ENCODE peak calls at places on chromosome 22, in eight cellular contexts. I, G, N, K, J, T, A and M are unnamed samples. For H3K36me3, the result is how much of the 10 kb centered on the place peaks cover.

GRCh38 chr22:36052505-36052941 is 23.9 kb upstream of the RBFOX2 start:
- DNase-seq in T (no peak), N (no peak), J (no peak), K (no peak), A (no peak), I (no peak), G (no peak), M (no peak)

GRCh38 chr22:34111210-34111824 is 191.0 kb upstream of the LARGE1 start:
- DNase-seq in A (peak), G (no peak), J (no peak), I (no peak), T (peak), K (peak), N (peak), M (no peak)

GRCh38 chr22:27372969-27373670 is 428.4 kb downstream of the MN1 start:
- DNase-seq in I (no peak), A (peak), J (no peak), G (no peak), T (no peak), N (no peak), K (peak), M (no peak)

GRCh38 chr22:44622685-44623084 is 79.3 kb upstream of the PRR5 start:
- DNase-seq in T (no peak), J (no peak), I (peak), N (no peak), A (peak), G (no peak), K (no peak), M (no peak)

GRCh38 chr22:49505337-49506009 is 322.2 kb downstream of the BRD1 start:
- DNase-seq in T (no peak), A (no peak), G (no peak), K (no peak), J (no peak), N (no peak), I (no peak), M (no peak)

GRCh38 chr22:47384977-47385376 is 622.5 kb downstream of the TBC1D22A start:
- DNase-seq in N (no peak), G (no peak), J (no peak), T (no peak), A (no peak), K (no peak), I (no peak), M (no peak)

GRCh38 chr22:38872831-38873248 is 824 bp upstream of the CBX6 start:
- DNase-seq in K (peak), J (no peak), A (peak), I (peak), T (peak), N (peak), G (no peak), M (peak)

GRCh38 chr22:17339095-17339693 is 30.1 kb upstream of the CECR2 start:
- DNase-seq in T (no peak), G (no peak), K (no peak), I (peak), J (no peak), N (peak), A (no peak), M (no peak)

GRCh38 chr22:42881982-42882656 is 25.0 kb upstream of the ARFGAP3 start:
- DNase-seq in G (no peak), T (no peak), J (no peak), A (peak), K (no peak), N (no peak), I (peak), M (no peak)

GRCh38 chr22:49678137-49678841 is 149.4 kb downstream of the BRD1 start:
- DNase-seq in N (no peak), I (no peak), G (no peak), T (no peak), A (no peak), K (no peak), J (no peak), M (no peak)

GRCh38 chr22:27881404-27881803 is 37.7 kb downstream of the PITPNB start:
- DNase-seq in G (no peak), I (no peak), T (peak), K (no peak), J (no peak), A (no peak), N (no peak), M (no peak)

GRCh38 chr22:36329217-36330078 is 58.3 kb downstream of the MYH9 start:
- DNase-seq in N (peak), T (peak), K (peak), G (no peak), A (peak), J (no peak), I (no peak), M (no peak)

GRCh38 chr22:43993072-43993760 is 30.9 kb upstream of the PARVB start:
- DNase-seq in A (peak), J (peak), N (peak), K (peak), T (peak), I (peak), G (no peak), M (no peak)

GRCh38 chr22:26847046-26847445 is 189.7 kb downstream of the MIAT start:
- DNase-seq in A (no peak), I (no peak), N (no peak), G (no peak), J (no peak), T (no peak), K (no peak), M (peak)

GRCh38 chr22:24024354-24024753 is 13.2 kb downstream of the CABIN1 start:
- DNase-seq in J (no peak), A (no peak), I (no peak), N (no peak), T (no peak), K (no peak), G (no peak), M (no peak)

GRCh38 chr22:44337658-44338004 is 24.9 kb upstream of the SHISAL1 start:
- DNase-seq in A (peak), N (peak), T (no peak), K (peak), G (no peak), I (no peak), J (no peak), M (no peak)

GRCh38 chr22:48576333-48577013 is 1251.2 kb downstream of the BRD1 start:
- DNase-seq in K (peak), I (peak), N (peak), G (no peak), J (no peak), T (no peak), A (peak), M (no peak)

GRCh38 chr22:31179345-31179744 is 19.4 kb downstream of the RNF185 start:
- DNase-seq in K (no peak), I (peak), A (no peak), T (peak), G (no peak), J (no peak), N (no peak), M (peak)

GRCh38 chr22:46008836-46009596 is 32.1 kb upstream of the WNT7B start:
- DNase-seq in T (no peak), N (peak), K (no peak), A (no peak), G (no peak), I (no peak), J (no peak), M (no peak)

GRCh38 chr22:46007003-46007847 is 30.3 kb upstream of the WNT7B start:
- DNase-seq in K (no peak), G (no peak), J (no peak), A (peak), T (peak), I (peak), N (peak), M (peak)

GRCh38 chr22:46008291-46008690 is 31.3 kb upstream of the WNT7B start:
- DNase-seq in A (no peak), J (no peak), T (no peak), K (no peak), I (no peak), N (no peak), G (no peak), M (no peak)

GRCh38 chr22:46006379-46007002 is 29.5 kb upstream of the WNT7B start:
- DNase-seq in N (peak), J (no peak), G (peak), K (peak), T (peak), A (peak), I (peak), M (peak)

GRCh38 chr22:46007848-46008261 is 30.9 kb upstream of the WNT7B start:
- DNase-seq in K (no peak), A (peak), N (peak), G (peak), T (peak), J (no peak), I (peak), M (peak)
- H3K4me3 ChIP-seq in K (no peak), A (no peak), N (peak), G (no peak), T (no peak), J (peak), I (no peak), M (peak)

GRCh38 chr22:32859743-32860142 is 58.2 kb downstream of the TIMP3 start:
- DNase-seq in N (no peak), J (no peak), A (no peak), I (no peak), T (no peak), K (no peak), G (no peak), M (no peak)

GRCh38 chr22:32855023-32855756 is 53.7 kb downstream of the TIMP3 start:
- DNase-seq in G (no peak), A (no peak), N (no peak), T (peak), K (no peak), J (no peak), I (no peak), M (no peak)

GRCh38 chr22:32861330-32861729 is 59.8 kb downstream of the TIMP3 start:
- DNase-seq in A (no peak), I (no peak), T (no peak), K (no peak), J (no peak), G (no peak), N (no peak), M (no peak)

GRCh38 chr22:32858957-32859356 is 57.5 kb downstream of the TIMP3 start:
- DNase-seq in A (no peak), G (no peak), T (no peak), I (no peak), J (no peak), N (no peak), K (no peak), M (no peak)

DNA sequence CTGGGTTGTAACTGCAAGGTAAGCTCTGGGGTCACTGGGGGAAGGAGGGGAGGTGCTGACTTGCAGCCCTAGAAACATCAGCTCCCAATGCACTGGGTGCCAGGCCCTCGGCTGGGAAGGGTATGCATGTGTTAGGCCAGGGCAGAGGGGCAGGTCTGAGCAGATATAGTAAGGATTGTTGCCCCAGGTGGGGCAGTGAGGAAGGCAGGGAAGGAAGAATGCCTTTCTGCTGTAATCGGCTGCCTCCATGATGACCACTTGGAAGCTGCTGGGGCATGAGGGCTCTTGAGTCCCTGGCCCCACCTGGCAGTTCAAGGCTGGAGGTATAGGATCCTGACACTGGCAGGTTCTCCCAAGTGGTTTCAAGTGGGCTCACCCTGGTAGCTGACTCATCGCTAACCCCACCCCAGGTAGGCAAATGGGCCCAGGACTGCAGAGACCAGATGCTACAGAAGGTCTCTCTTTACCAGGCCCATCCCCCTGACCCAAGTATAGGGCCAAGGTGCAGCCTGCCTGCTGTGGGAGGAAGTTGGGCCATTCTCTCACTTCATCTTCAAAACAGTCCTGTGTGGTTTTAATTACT is 56.7 kb downstream of the TIMP3 start:
- DNase-seq in G (no peak), J (no peak), N (no peak), A (no peak), K (no peak), I (no peak), T (peak), M (no peak)
- H3K36me3 ChIP-seq in G (under half), J (under half), N (half or more), A (under half), K (under half), I (under half), T (under half), M (half or more)

DNA sequence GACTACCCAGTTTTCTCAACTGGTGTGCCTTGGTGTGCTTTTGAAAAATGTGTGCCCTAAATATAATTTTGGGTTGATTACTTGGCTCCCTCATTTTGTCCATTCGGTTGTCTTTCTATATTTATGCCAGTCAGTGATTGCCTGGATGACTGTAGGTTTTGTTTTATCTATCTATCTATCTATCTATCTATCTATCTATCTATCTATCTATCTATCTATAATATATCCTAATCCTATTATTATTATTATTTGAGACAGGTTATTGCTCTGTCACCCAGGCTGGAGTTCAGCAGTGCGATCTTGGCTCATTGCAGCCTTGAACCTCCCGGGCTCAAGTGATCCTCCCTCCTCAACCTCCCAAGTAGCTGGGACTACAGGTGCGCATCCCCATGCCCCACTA is 111.4 kb upstream of the GRK3 start:
- DNase-seq in T (no peak), A (no peak), N (no peak), G (no peak), K (no peak), J (no peak), I (no peak), M (no peak)
- H3K4me3 ChIP-seq in T (no peak), A (no peak), N (no peak), G (no peak), K (no peak), J (no peak), I (no peak), M (no peak)

GRCh38 chr22:50686794-50687193 is 14.2 kb downstream of the SHANK3 start:
- DNase-seq in A (no peak), T (no peak), I (peak), K (no peak), J (no peak), N (no peak), G (no peak), M (no peak)

GRCh38 chr22:50683994-50684371 is 11.4 kb downstream of the SHANK3 start:
- DNase-seq in T (no peak), A (no peak), G (no peak), I (no peak), K (no peak), J (no peak), N (no peak), M (no peak)

GRCh38 chr22:50683086-50683993 is 10.7 kb downstream of the SHANK3 start:
- DNase-seq in T (no peak), K (no peak), N (no peak), G (no peak), J (no peak), A (peak), I (no peak), M (no peak)

GRCh38 chr22:50684986-50685385 is 12.4 kb downstream of the SHANK3 start:
- DNase-seq in I (no peak), N (no peak), K (no peak), A (no peak), J (no peak), G (no peak), T (no peak), M (no peak)

DNA sequence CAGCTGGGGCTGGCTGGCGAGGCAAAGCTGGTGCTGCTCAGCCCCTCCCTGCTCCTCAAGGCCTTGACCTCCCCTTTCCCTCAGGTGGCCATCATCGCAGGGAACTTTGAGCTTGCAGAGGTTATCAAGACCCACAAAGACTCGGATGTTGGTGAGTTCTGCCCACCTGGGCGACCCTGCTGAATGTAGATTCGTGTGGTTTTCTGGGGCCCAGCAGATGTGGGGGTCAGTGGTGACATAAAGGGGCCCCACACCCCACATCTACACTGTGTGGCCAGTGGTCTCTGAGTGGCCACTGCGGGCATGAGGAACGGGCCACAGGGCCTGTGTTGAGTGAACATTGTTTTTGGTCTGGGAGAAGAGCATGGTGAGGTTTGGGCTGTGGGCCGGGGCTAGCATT is 11.9 kb downstream of the SHANK3 start:
- DNase-seq in K (no peak), I (no peak), T (no peak), N (no peak), G (no peak), J (no peak), A (peak), M (no peak)
- H3K36me3 ChIP-seq in K (under half), I (under half), T (under half), N (under half), G (under half), J (under half), A (under half), M (under half)

GRCh38 chr22:45972868-45973212 is 4.1 kb downstream of the WNT7B start:
- DNase-seq in I (no peak), N (no peak), G (no peak), A (peak), T (no peak), J (no peak), K (no peak), M (no peak)

GRCh38 chr22:45970709-45971388 is 6.1 kb downstream of the WNT7B start:
- DNase-seq in G (no peak), T (no peak), A (peak), K (peak), N (no peak), I (no peak), J (no peak), M (no peak)

GRCh38 chr22:45971389-45972028 is 5.5 kb downstream of the WNT7B start:
- DNase-seq in A (peak), T (no peak), J (no peak), I (no peak), K (peak), N (no peak), G (no peak), M (no peak)

GRCh38 chr22:45974498-45974897 is 2.5 kb downstream of the WNT7B start:
- DNase-seq in K (no peak), J (no peak), N (no peak), G (no peak), I (no peak), A (no peak), T (no peak), M (no peak)

DNA sequence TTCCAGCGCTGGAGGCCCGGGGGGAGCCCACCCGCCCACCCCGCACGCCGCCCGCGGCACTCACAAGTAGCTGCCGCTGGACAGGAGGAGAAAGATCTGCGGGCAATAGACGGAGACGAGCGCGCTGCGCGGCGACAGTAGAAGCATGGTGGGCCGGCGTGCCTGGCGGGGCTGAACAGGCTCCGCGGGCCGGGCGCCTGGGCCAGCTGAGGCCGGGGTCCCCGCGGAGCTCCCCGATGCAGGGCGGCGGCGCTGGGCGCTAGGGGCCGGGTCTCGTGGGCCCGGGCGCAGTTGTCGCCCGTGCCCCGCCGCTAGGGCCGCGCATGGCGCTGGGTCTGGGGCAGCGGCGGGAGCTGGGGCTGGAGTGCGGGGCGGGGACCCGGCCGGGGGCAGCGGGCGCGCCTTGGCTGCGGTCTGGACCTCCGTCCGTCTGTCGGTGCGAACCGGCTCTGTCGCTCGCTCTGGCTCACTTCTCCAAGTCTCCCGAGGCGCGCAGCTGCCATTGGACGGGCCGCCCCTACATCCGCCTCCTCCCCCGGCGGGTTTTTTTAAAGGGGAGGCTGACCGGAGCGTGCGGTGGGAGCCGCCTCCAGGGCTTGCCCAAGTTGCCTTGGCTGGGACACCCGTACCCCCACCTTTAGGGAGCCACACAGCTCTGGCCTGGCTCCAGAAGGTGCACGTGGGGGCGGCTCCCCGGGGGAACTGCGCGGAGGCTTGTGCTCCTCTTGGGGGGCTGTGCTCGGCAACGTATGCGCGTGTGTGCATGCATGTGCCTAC is 4.7 kb downstream of the WNT7B start:
- DNase-seq in A (peak), J (no peak), T (no peak), I (no peak), N (no peak), K (peak), G (no peak), M (no peak)
- H3K4me3 ChIP-seq in A (no peak), J (no peak), T (no peak), I (peak), N (no peak), K (peak), G (no peak), M (peak)

DNA sequence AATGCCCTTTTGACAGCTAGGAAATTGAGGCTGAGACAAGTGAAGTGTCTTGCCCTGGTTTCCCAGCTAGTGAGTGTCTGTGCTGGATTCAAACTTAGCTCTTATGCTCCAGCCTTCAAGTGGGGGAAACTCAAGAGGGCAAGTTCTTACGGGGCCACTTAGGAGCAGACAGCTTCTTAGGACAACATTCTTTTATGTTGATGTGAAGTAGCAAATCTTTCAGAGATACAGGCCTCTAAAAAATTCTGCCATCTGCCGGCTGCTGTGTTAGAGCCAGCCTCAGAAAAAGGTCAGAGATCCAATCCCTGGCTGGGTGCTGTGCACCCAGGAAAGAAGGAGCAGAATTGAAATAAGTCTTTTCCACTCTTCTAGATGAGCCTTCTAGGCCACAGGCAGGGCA is 26.6 kb downstream of the TIMP3 start:
- DNase-seq in T (peak), I (no peak), N (no peak), A (no peak), K (no peak), J (no peak), G (no peak), M (peak)
- H3K36me3 ChIP-seq in T (under half), I (under half), N (under half), A (under half), K (under half), J (under half), G (under half), M (under half)